ENCODE peak calls at places on chromosomes 3 and 15, in ten cellular contexts. P is renal cortical epithelial cell; M is posterior cingulate gyrus; R is fibroblast of pulmonary artery; A is CD4-positive, CD25-positive, alpha-beta regulatory T cell; L is CD8-positive, alpha-beta T cell; S is naive thymus-derived CD8-positive, alpha-beta T cell; X is ELR; J is IMR-90; C is coronary artery. H is an unnamed sample.

GRCh38 chr15:84975871-84976351 is 5.7 kb upstream of the PDE8A start:
- DNase-seq in M (no peak), C (no peak), L (no peak), J (no peak), X (no peak), R (no peak), P (no peak), A (no peak), S (no peak), H (no peak)

GRCh38 chr3:180265551-180265950 is 228.8 kb upstream of the PEX5L start:
- DNase-seq in X (peak), C (no peak), P (no peak), R (no peak), L (no peak), J (peak), A (no peak), S (no peak), M (peak), H (no peak)

GRCh38 chr3:197343656-197344408 is 45.4 kb upstream of the DLG1 start:
- DNase-seq in P (no peak), R (peak), A (no peak), C (no peak), M (no peak), L (no peak), S (no peak), X (no peak), J (no peak), H (no peak)

GRCh38 chr3:171801738-171802600 is 8.3 kb downstream of the PLD1 start:
- DNase-seq in M (no peak), R (peak), X (peak), P (peak), L (no peak), J (peak), C (no peak), A (no peak), S (no peak), H (no peak)

GRCh38 chr3:12695112-12695511 is 31.2 kb upstream of the RAF1 start:
- DNase-seq in L (no peak), P (no peak), S (no peak), A (no peak), J (no peak), C (no peak), M (no peak), R (no peak), X (no peak), H (no peak)

GRCh38 chr3:187975571-187976360 is 178.2 kb upstream of the LPP start:
- DNase-seq in C (no peak), S (no peak), M (no peak), L (no peak), R (no peak), P (peak), J (no peak), X (no peak), A (no peak), H (no peak)

GRCh38 chr15:63983071-63983711 is 63.1 kb downstream of the DAPK2 start:
- DNase-seq in M (no peak), J (no peak), X (no peak), A (no peak), P (no peak), L (no peak), S (no peak), C (no peak), R (no peak), H (no peak)

GRCh38 chr3:278300-279064 is 81.9 kb downstream of the CHL1 start:
- DNase-seq in J (no peak), R (no peak), M (no peak), X (no peak), P (no peak), S (no peak), A (no peak), C (no peak), L (no peak), H (no peak)

GRCh38 chr15:83410532-83410931 is 36.6 kb upstream of the SH3GL3 start:
- DNase-seq in J (no peak), X (no peak), R (no peak), M (no peak), P (no peak), L (no peak), A (no peak), C (no peak), S (no peak), H (no peak)

GRCh38 chr3:138455801-138456716 is 21.6 kb downstream of the ESYT3 start:
- DNase-seq in L (no peak), M (no peak), C (peak), S (no peak), J (no peak), P (peak), R (peak), X (no peak), A (no peak), H (no peak)

GRCh38 chr3:194080913-194081800 is 54.8 kb upstream of the HES1 start:
- DNase-seq in C (no peak), R (no peak), X (no peak), A (no peak), S (no peak), L (no peak), J (no peak), P (no peak), M (no peak), H (no peak)

GRCh38 chr15:40436892-40437753 is 3.6 kb upstream of the BAHD1 start:
- DNase-seq in A (no peak), R (no peak), P (no peak), J (no peak), X (no peak), S (peak), C (no peak), L (no peak), M (no peak), H (no peak)

GRCh38 chr3:186854954-186855353 is 12.4 kb downstream of the ADIPOQ start:
- DNase-seq in P (no peak), M (no peak), C (no peak), S (no peak), J (no peak), X (no peak), L (no peak), A (no peak), R (no peak), H (no peak)

GRCh38 chr3:170632780-170633179 is 46.9 kb upstream of the SLC7A14 start:
- DNase-seq in M (no peak), C (no peak), S (no peak), A (no peak), R (no peak), L (no peak), J (no peak), P (peak), X (no peak), H (no peak)

GRCh38 chr15:89496155-89497098 is at the start of gene RHCG:
- DNase-seq in L (no peak), P (peak), X (peak), J (peak), M (peak), S (no peak), C (peak), R (peak), A (no peak), H (no peak)

GRCh38 chr15:57133127-57133968 is 214.9 kb downstream of the TCF12 start:
- DNase-seq in S (no peak), J (peak), P (peak), C (no peak), M (peak), A (no peak), R (no peak), L (no peak), X (no peak), H (no peak)

GRCh38 chr3:103127737-103128136 is 692.9 kb downstream of the ZPLD1 start:
- DNase-seq in A (no peak), P (peak), X (peak), R (peak), L (no peak), C (no peak), J (no peak), S (no peak), M (no peak), H (no peak)

GRCh38 chr3:134609821-134610454 is 40.9 kb downstream of the KY start:
- DNase-seq in J (no peak), X (no peak), C (no peak), M (no peak), P (no peak), A (no peak), L (no peak), R (no peak), S (no peak), H (no peak)

GRCh38 chr3:54706783-54707182 is 221.1 kb downstream of the LRTM1 start:
- DNase-seq in X (no peak), S (no peak), J (no peak), M (no peak), R (no peak), C (no peak), A (no peak), L (no peak), P (no peak), H (no peak)

GRCh38 chr3:141096981-141097380 is 45.8 kb downstream of the SPSB4 start:
- DNase-seq in R (no peak), S (no peak), L (no peak), X (no peak), C (no peak), P (no peak), A (no peak), M (no peak), J (no peak), H (no peak)

GRCh38 chr3:38472342-38472741 is 18.7 kb downstream of the ACVR2B start:
- DNase-seq in C (no peak), R (no peak), X (no peak), S (no peak), A (no peak), P (no peak), L (no peak), M (no peak), J (no peak), H (no peak)

GRCh38 chr15:81280086-81280485 is 43.9 kb downstream of the STARD5 start:
- DNase-seq in J (no peak), R (no peak), S (no peak), L (no peak), P (no peak), C (no peak), A (no peak), M (no peak), X (no peak), H (no peak)

GRCh38 chr3:165874663-165875489 is 37.7 kb upstream of the BCHE start:
- DNase-seq in A (no peak), L (no peak), C (no peak), X (no peak), P (no peak), M (no peak), S (no peak), R (no peak), J (no peak), H (no peak)

GRCh38 chr3:184761120-184761841 is 49.4 kb upstream of the MAGEF1 start:
- DNase-seq in S (no peak), A (no peak), L (no peak), R (peak), C (no peak), J (peak), X (no peak), P (no peak), M (no peak), H (no peak)

GRCh38 chr3:20043398-20043797 is 3.2 kb downstream of the KAT2B start:
- DNase-seq in M (peak), A (peak), J (no peak), L (peak), P (peak), X (no peak), C (no peak), S (peak), R (peak), H (no peak)

GRCh38 chr3:30609930-30610701 is 3.7 kb downstream of the TGFBR2 start:
- DNase-seq in A (no peak), X (peak), M (no peak), S (no peak), P (no peak), L (no peak), C (no peak), R (no peak), J (no peak), H (no peak)

GRCh38 chr3:196778755-196779154 is 39.1 kb downstream of the PAK2 start:
- DNase-seq in P (peak), M (no peak), X (peak), S (no peak), R (peak), C (no peak), J (peak), A (no peak), L (no peak), H (no peak)

GRCh38 chr3:65107174-65107573 is 419.4 kb upstream of the ADAMTS9 start:
- DNase-seq in J (no peak), A (no peak), R (peak), X (no peak), S (no peak), C (no peak), L (no peak), M (no peak), P (no peak), H (no peak)

GRCh38 chr3:30354972-30355371 is 251.4 kb upstream of the TGFBR2 start:
- DNase-seq in P (no peak), M (no peak), J (peak), A (no peak), R (no peak), L (no peak), C (no peak), X (no peak), S (peak), H (no peak)

GRCh38 chr3:6697285-6697684 is 163.6 kb upstream of the GRM7 start:
- DNase-seq in P (no peak), C (no peak), S (no peak), X (no peak), A (no peak), J (no peak), R (no peak), M (no peak), L (no peak), H (no peak)

GRCh38 chr15:100241572-100242479 is 99.9 kb downstream of the ADAMTS17 start:
- DNase-seq in P (peak), X (peak), S (no peak), R (peak), M (no peak), J (no peak), L (no peak), A (no peak), C (peak), H (no peak)

GRCh38 chr15:67685008-67685599 is 140.2 kb upstream of the SKOR1 start:
- DNase-seq in R (peak), A (peak), J (peak), L (no peak), X (peak), C (no peak), M (no peak), P (peak), S (peak), H (no peak)

GRCh38 chr15:78306176-78306774 is 6.9 kb upstream of the SKIC8 start:
- DNase-seq in J (peak), R (peak), A (no peak), P (peak), M (no peak), X (peak), C (no peak), L (no peak), S (no peak), H (no peak)

GRCh38 chr3:53045107-53045783 is 628 bp downstream of the SFMBT1 start:
- DNase-seq in M (peak), A (peak), J (peak), X (peak), S (peak), P (no peak), L (peak), R (peak), C (no peak), H (peak)

GRCh38 chr15:38065721-38066120 is 131.3 kb downstream of the TMCO5A start:
- DNase-seq in R (peak), P (no peak), S (no peak), X (no peak), C (no peak), M (no peak), L (no peak), A (no peak), J (no peak), H (no peak)

GRCh38 chr15:55552926-55553325 is 35.2 kb downstream of the PYGO1 start:
- DNase-seq in P (no peak), R (peak), M (no peak), C (peak), S (no peak), J (peak), X (peak), A (no peak), L (no peak), H (no peak)